ENCODE peak calls at places on chromosomes 7 and 10, in ten cellular contexts. S is CD8-positive, alpha-beta memory T cell; X is upper lobe of left lung; Z is CD4-positive, alpha-beta memory T cell; K is stomach; B is lower lobe of right lung; M is H9; Y is adrenal gland; P is OCI-LY7; A is GM23248. U is an unnamed sample. For H3K4me1 and H3K9me3, the result is how much of the 10 kb centered on the place peaks cover.

GRCh38 chr10:123301077-123301875 is 147.1 kb downstream of the BUB3 start:
- DNase-seq in S (no peak), A (peak), B (no peak), Y (peak), X (no peak), P (no peak), K (no peak), M (no peak), Z (no peak), U (no peak)

GRCh38 chr10:119940487-119940886 is 48.0 kb downstream of the SEC23IP start:
- DNase-seq in M (no peak), B (no peak), Y (no peak), X (no peak), S (no peak), Z (no peak), P (no peak), K (no peak), A (peak), U (no peak)

GRCh38 chr7:42511027-42511426 is 274.0 kb upstream of the GLI3 start:
- DNase-seq in Y (no peak), A (peak), M (no peak), B (no peak), Z (no peak), S (no peak), K (no peak), P (no peak), X (no peak), U (no peak)

GRCh38 chr7:150668472-150668911 is 17.0 kb upstream of the GIMAP2 start:
- DNase-seq in S (peak), X (no peak), P (no peak), B (no peak), Z (peak), K (no peak), M (no peak), A (no peak), Y (no peak), U (no peak)

GRCh38 chr7:121442845-121443244 is 46.7 kb upstream of the FAM3C start:
- DNase-seq in M (no peak), Z (peak), A (no peak), K (no peak), S (no peak), X (no peak), B (no peak), P (no peak), Y (no peak), U (no peak)

GRCh38 chr7:88859288-88859687 is 63.8 kb upstream of the TEX47 start:
- DNase-seq in S (no peak), K (no peak), B (no peak), Y (no peak), M (no peak), P (no peak), Z (no peak), A (no peak), X (no peak), U (no peak)

GRCh38 chr10:27153855-27154198 is 357 bp downstream of the YME1L1 start:
- DNase-seq in P (peak), Z (no peak), Y (peak), K (no peak), B (no peak), M (no peak), X (no peak), A (peak), S (no peak), U (no peak)

GRCh38 chr10:101072923-101073322 is 11.1 kb downstream of the KAZALD1 start:
- DNase-seq in X (no peak), S (no peak), Z (no peak), A (no peak), K (no peak), M (no peak), Y (no peak), P (no peak), B (no peak), U (no peak)

GRCh38 chr10:80202934-80203834 is 2.2 kb downstream of the ANXA11 start:
- DNase-seq in Y (peak), B (peak), X (no peak), K (peak), S (peak), Z (peak), M (peak), P (peak), A (peak), U (peak)

GRCh38 chr7:87580636-87581035 is 20.0 kb downstream of the ABCB1 start:
- DNase-seq in X (no peak), B (no peak), P (no peak), K (no peak), Z (no peak), A (no peak), M (no peak), Y (no peak), S (no peak), U (no peak)

GRCh38 chr7:70693300-70693689 is 438.6 kb upstream of the GALNT17 start:
- DNase-seq in K (no peak), B (no peak), P (no peak), S (no peak), Y (no peak), X (no peak), M (no peak), Z (no peak), A (peak), U (no peak)

GRCh38 chr7:2242541-2243482 is 786 bp downstream of the NUDT1 start:
- DNase-seq in A (peak), K (no peak), Z (no peak), P (peak), X (no peak), Y (no peak), B (no peak), M (peak), S (peak), U (no peak)

GRCh38 chr10:1662361-1663025 is 74.8 kb downstream of the ADARB2 start:
- DNase-seq in Y (no peak), M (no peak), B (no peak), A (no peak), P (peak), S (no peak), Z (no peak), X (no peak), K (no peak), U (no peak)

GRCh38 chr10:79390551-79391229 is 43.4 kb downstream of the PPIF start:
- DNase-seq in P (no peak), B (peak), K (peak), X (no peak), A (no peak), Y (no peak), Z (no peak), S (no peak), M (peak), U (no peak)

GRCh38 chr7:118259115-118259514 is 34.6 kb downstream of the ANKRD7 start:
- DNase-seq in Z (no peak), P (no peak), K (no peak), B (no peak), A (peak), X (no peak), Y (no peak), M (no peak), S (no peak), U (no peak)

GRCh38 chr7:149232362-149232761 is 7.1 kb upstream of the ZNF212 start:
- DNase-seq in M (no peak), K (no peak), Z (no peak), P (no peak), X (no peak), Y (no peak), B (no peak), A (no peak), S (no peak), U (no peak)

GRCh38 chr7:98785929-98786571 is 83.8 kb downstream of the TMEM130 start:
- DNase-seq in Y (peak), B (no peak), A (peak), X (no peak), Z (no peak), P (no peak), M (no peak), S (no peak), K (no peak), U (no peak)

GRCh38 chr7:36564500-36564899 is 159.8 kb downstream of the AOAH start:
- DNase-seq in Y (no peak), Z (no peak), M (no peak), X (no peak), S (no peak), K (no peak), B (no peak), P (no peak), A (no peak), U (no peak)

GRCh38 chr10:121324678-121325213 is 273.5 kb downstream of the FGFR2 start:
- DNase-seq in P (no peak), K (no peak), X (no peak), Y (no peak), M (no peak), B (no peak), A (no peak), Z (no peak), S (no peak), U (no peak)

GRCh38 chr10:60353519-60354258 is 36.0 kb downstream of the ANK3 start:
- DNase-seq in S (no peak), Z (no peak), P (no peak), Y (peak), B (no peak), K (no peak), X (no peak), M (no peak), A (no peak), U (no peak)

GRCh38 chr7:64863021-64863420 is 40.1 kb upstream of the ZNF273 start:
- DNase-seq in S (no peak), X (peak), K (no peak), A (no peak), B (no peak), Z (no peak), Y (no peak), M (peak), P (no peak), U (no peak)

GRCh38 chr7:116924741-116925140 is 28.6 kb upstream of the ST7 start:
- DNase-seq in Y (no peak), B (no peak), Z (no peak), A (no peak), X (no peak), P (no peak), K (no peak), S (no peak), M (no peak), U (no peak)

GRCh38 chr7:22858640-22859561 is 36.3 kb upstream of the TOMM7 start:
- DNase-seq in S (no peak), X (no peak), K (no peak), A (peak), Y (no peak), M (no peak), B (no peak), Z (no peak), P (no peak), U (no peak)

GRCh38 chr7:127786184-127786583 is 134.2 kb downstream of the SND1 start:
- DNase-seq in S (no peak), P (no peak), A (peak), B (no peak), X (no peak), Y (no peak), K (no peak), Z (no peak), M (no peak), U (no peak)

GRCh38 chr7:105621617-105622016 is 40.3 kb upstream of the EFCAB10 start:
- DNase-seq in P (no peak), M (peak), A (peak), S (no peak), Z (no peak), X (no peak), B (no peak), Y (peak), K (no peak), U (no peak)

GRCh38 chr10:131660427-131660826 is 240.4 kb upstream of the PPP2R2D start:
- DNase-seq in P (no peak), Z (no peak), M (no peak), A (no peak), B (no peak), Y (no peak), X (no peak), S (no peak), K (no peak), U (no peak)

GRCh38 chr10:58326967-58327381 is 7.8 kb upstream of the UBE2D1 start:
- DNase-seq in Y (peak), A (peak), X (peak), M (peak), Z (no peak), P (no peak), K (no peak), B (no peak), S (no peak), U (no peak)

GRCh38 chr7:142025896-142026295 is 30.2 kb downstream of the MGAM start:
- DNase-seq in M (no peak), K (no peak), P (no peak), S (no peak), B (no peak), Y (no peak), X (no peak), Z (no peak), A (peak), U (no peak)

GRCh38 chr10:85888004-85888403 is 478.6 kb downstream of the GRID1 start:
- DNase-seq in Y (no peak), B (no peak), X (no peak), P (no peak), M (no peak), A (no peak), Z (no peak), K (no peak), S (no peak), U (no peak)

GRCh38 chr7:120742370-120742769 is 115.6 kb downstream of the TSPAN12 start:
- DNase-seq in A (no peak), S (no peak), P (no peak), Y (no peak), K (no peak), M (peak), Z (no peak), X (no peak), B (no peak), U (no peak)

GRCh38 chr7:96481831-96482230 is 159.9 kb upstream of the SLC25A13 start:
- DNase-seq in B (no peak), S (no peak), M (no peak), X (no peak), Z (no peak), Y (no peak), K (no peak), A (no peak), P (no peak), U (no peak)

GRCh38 chr10:17026686-17027485 is 102.7 kb downstream of the CUBN start:
- DNase-seq in Y (no peak), M (no peak), A (peak), P (no peak), X (no peak), S (peak), K (no peak), B (no peak), Z (peak), U (no peak)

GRCh38 chr7:101817031-101817929 is at the start of gene CUX1:
- DNase-seq in P (peak), S (peak), Z (no peak), K (peak), A (peak), B (peak), Y (no peak), X (peak), M (peak), U (no peak)

GRCh38 chr7:105656922-105657521 is 75.7 kb upstream of the EFCAB10 start:
- DNase-seq in Y (peak), B (no peak), A (peak), K (peak), P (peak), Z (peak), S (peak), M (peak), X (no peak), U (no peak)

GRCh38 chr7:52843436-52843835 is 192.0 kb upstream of the POM121L12 start:
- DNase-seq in B (no peak), Y (no peak), X (no peak), S (no peak), M (no peak), Z (no peak), A (no peak), P (no peak), K (no peak), U (no peak)

GRCh38 chr7:44625899-44626511 is 19.6 kb downstream of the OGDH start:
- DNase-seq in X (no peak), Y (no peak), P (no peak), K (no peak), Z (no peak), B (no peak), M (no peak), A (no peak), S (no peak), U (no peak)

GRCh38 chr7:44626620-44627019 is 20.2 kb downstream of the OGDH start:
- DNase-seq in B (no peak), X (no peak), Y (no peak), A (no peak), P (no peak), S (no peak), Z (no peak), M (no peak), K (no peak), U (no peak)

GRCh38 chr7:44618754-44619153 is 12.3 kb downstream of the OGDH start:
- DNase-seq in P (no peak), S (no peak), K (no peak), Z (peak), A (no peak), M (no peak), Y (no peak), B (no peak), X (no peak), U (no peak)

GRCh38 chr7:44622342-44623151 is 16.1 kb downstream of the OGDH start:
- DNase-seq in S (no peak), K (no peak), X (no peak), Z (peak), P (no peak), B (no peak), A (peak), M (no peak), Y (peak), U (no peak)

GRCh38 chr7:44624306-44624705 is 17.9 kb downstream of the OGDH start:
- DNase-seq in K (no peak), B (no peak), Z (no peak), M (no peak), P (no peak), Y (no peak), A (no peak), X (no peak), S (no peak), U (no peak)
- H3K4me1 ChIP-seq in K (half or more), B (half or more), Z (half or more), M (under half), P (under half), Y (under half), A (under half), X (half or more), S (half or more), U (under half)

DNA sequence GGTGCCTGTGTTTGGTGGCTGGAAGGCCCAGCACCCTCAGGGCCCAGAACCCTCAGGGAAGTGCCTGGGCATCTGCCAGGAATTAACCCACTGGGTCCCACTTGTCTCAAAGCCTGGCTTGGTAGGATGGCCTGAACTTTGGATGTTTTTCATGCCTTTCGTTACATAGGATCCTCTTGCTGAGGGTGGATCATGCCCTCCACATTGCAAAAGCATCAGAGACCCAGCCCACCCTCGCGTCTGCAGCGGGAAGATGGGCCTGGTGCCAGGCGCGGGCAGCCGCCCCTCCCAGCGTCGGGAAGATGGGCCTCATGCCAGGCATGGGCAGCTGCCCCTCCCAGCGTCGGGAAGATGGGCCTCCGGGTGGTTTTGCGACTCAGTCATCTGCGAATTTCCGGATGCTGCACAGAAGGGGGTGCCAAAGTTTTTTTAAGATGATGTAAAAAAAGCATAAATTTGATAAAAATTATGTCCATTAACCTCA is 51.9 kb upstream of the PRKAR1B start:
- DNase-seq in B (peak), Y (no peak), S (no peak), X (peak), P (no peak), M (no peak), A (no peak), K (no peak), Z (no peak), U (no peak)
- H3K27ac ChIP-seq in B (no peak), Y (no peak), S (no peak), X (no peak), P (no peak), M (no peak), A (no peak), K (no peak), Z (no peak), U (no peak)

GRCh38 chr7:157886711-157887110 is 549.9 kb downstream of the DNAJB6 start:
- DNase-seq in P (no peak), Z (no peak), M (no peak), B (no peak), A (no peak), X (no peak), Y (no peak), K (no peak), S (no peak), U (no peak)
- H3K9me3 ChIP-seq in P (under half), Z (under half), M (under half), B (under half), A (under half), X (under half), Y (under half), K (under half), S (under half), U (under half)

GRCh38 chr10:5297466-5297865 is 67.3 kb upstream of the UCN3 start:
- DNase-seq in X (no peak), Z (peak), A (peak), M (no peak), S (no peak), K (no peak), B (peak), Y (peak), P (no peak), U (no peak)

GRCh38 chr10:5293691-5294550 is 70.8 kb upstream of the UCN3 start:
- DNase-seq in B (peak), Y (peak), Z (peak), P (peak), S (peak), M (peak), X (peak), K (peak), A (peak), U (no peak)

GRCh38 chr10:5291501-5292195 is 73.1 kb upstream of the UCN3 start:
- DNase-seq in K (no peak), P (no peak), Y (peak), X (no peak), Z (peak), M (no peak), S (peak), B (peak), A (peak), U (no peak)

GRCh38 chr10:5288359-5288758 is 76.4 kb upstream of the UCN3 start:
- DNase-seq in A (no peak), K (no peak), M (no peak), X (no peak), Y (no peak), S (no peak), B (no peak), P (no peak), Z (no peak), U (no peak)

GRCh38 chr10:5292196-5292735 is 72.5 kb upstream of the UCN3 start:
- DNase-seq in Z (peak), P (peak), Y (no peak), S (peak), M (no peak), B (no peak), K (no peak), X (no peak), A (no peak), U (no peak)
- H3K4me1 ChIP-seq in Z (half or more), P (under half), Y (under half), S (half or more), M (under half), B (under half), K (under half), X (under half), A (under half), U (under half)

U was measured in breast epithelium.